ENCODE peak calls at places on chromosomes 11 and 22, in seven cellular contexts. W is tibial artery; D is pancreas; G is CD8-positive, alpha-beta memory T cell; E is caudate nucleus; Q is PC-9; H is PC-3. I is an unnamed sample.

GRCh38 chr22:29870574-29870973 is 12.4 kb upstream of the MTMR3 start:
- DNase-seq in W (no peak), D (no peak), G (no peak), E (no peak), Q (no peak), H (no peak), I (peak; percentile 18)

GRCh38 chr11:113532697-113533424 is 57.7 kb upstream of the DRD2 start:
- DNase-seq in W (peak; percentile 73), D (peak; percentile 76), G (peak; percentile 64), E (peak; percentile 55), Q (peak; percentile 57), H (peak; percentile 90), I (no peak)

GRCh38 chr11:93729129-93729616 is 12.1 kb downstream of the TAF1D start:
- DNase-seq in W (no peak), D (no peak), G (no peak), E (no peak), Q (no peak), H (no peak), I (no peak)

GRCh38 chr11:32148824-32149223 is 58.0 kb downstream of the RCN1 start:
- DNase-seq in W (no peak), D (no peak), G (no peak), E (no peak), Q (no peak), H (no peak), I (no peak)

GRCh38 chr11:10413268-10413667 is 41.8 kb upstream of the AMPD3 start:
- DNase-seq in W (no peak), D (no peak), G (peak; percentile 65), E (peak; percentile 23), Q (no peak), H (peak; percentile 62), I (no peak)

GRCh38 chr22:17980638-17981051 is 43.7 kb downstream of the MICAL3 start:
- DNase-seq in W (no peak), D (no peak), G (peak; percentile 53), E (no peak), Q (no peak), H (no peak), I (no peak)

GRCh38 chr22:36762687-36763260 is 13.1 kb downstream of the IFT27 start:
- DNase-seq in W (no peak), D (no peak), G (no peak), E (no peak), Q (no peak), H (no peak), I (no peak)

GRCh38 chr11:20399498-20399897 is 12.0 kb downstream of the PRMT3 start:
- DNase-seq in W (no peak), D (no peak), G (no peak), E (no peak), Q (no peak), H (no peak), I (no peak)

GRCh38 chr22:47767403-47767802 is 1005.0 kb downstream of the TBC1D22A start:
- DNase-seq in W (no peak), D (no peak), G (no peak), E (no peak), Q (no peak), H (no peak), I (no peak)

GRCh38 chr11:129260750-129261149 is 68.6 kb upstream of the ARHGAP32 start:
- DNase-seq in W (no peak), D (no peak), G (no peak), E (no peak), Q (no peak), H (no peak), I (no peak)

GRCh38 chr22:27919943-27920755 is 1.1 kb upstream of the PITPNB start:
- DNase-seq in W (peak; percentile 47), D (no peak), G (no peak), E (no peak), Q (peak; percentile 15), H (peak; percentile 9), I (no peak)

GRCh38 chr11:65019824-65020223 is 5.9 kb downstream of the ARL2 start:
- DNase-seq in W (no peak), D (no peak), G (no peak), E (no peak), Q (no peak), H (no peak), I (no peak)

GRCh38 chr11:67405196-67405567 is 1.3 kb downstream of the TBC1D10C start:
- DNase-seq in W (no peak), D (peak; percentile 70), G (no peak), E (no peak), Q (no peak), H (no peak), I (no peak)

GRCh38 chr11:34605481-34606325 is 15.2 kb upstream of the EHF start:
- DNase-seq in W (no peak), D (no peak), G (no peak), E (no peak), Q (no peak), H (no peak), I (no peak)

GRCh38 chr11:85685820-85686459 is at the start of gene CCDC89:
- DNase-seq in W (peak; percentile 79), D (peak; percentile 55), G (no peak), E (peak; percentile 55), Q (no peak), H (peak; percentile 15), I (no peak)

GRCh38 chr11:85680897-85681296 is 5.1 kb downstream of the CCDC89 start:
- DNase-seq in W (no peak), D (no peak), G (no peak), E (no peak), Q (no peak), H (no peak), I (no peak)

GRCh38 chr11:85682330-85683305 is 3.4 kb downstream of the CCDC89 start:
- DNase-seq in W (peak; percentile 48), D (peak; percentile 85), G (peak; percentile 74), E (peak; percentile 20), Q (no peak), H (no peak), I (no peak)

GRCh38 chr11:85679581-85679980 is 6.4 kb downstream of the CCDC89 start:
- DNase-seq in W (no peak), D (no peak), G (no peak), E (no peak), Q (no peak), H (no peak), I (no peak)

DNA sequence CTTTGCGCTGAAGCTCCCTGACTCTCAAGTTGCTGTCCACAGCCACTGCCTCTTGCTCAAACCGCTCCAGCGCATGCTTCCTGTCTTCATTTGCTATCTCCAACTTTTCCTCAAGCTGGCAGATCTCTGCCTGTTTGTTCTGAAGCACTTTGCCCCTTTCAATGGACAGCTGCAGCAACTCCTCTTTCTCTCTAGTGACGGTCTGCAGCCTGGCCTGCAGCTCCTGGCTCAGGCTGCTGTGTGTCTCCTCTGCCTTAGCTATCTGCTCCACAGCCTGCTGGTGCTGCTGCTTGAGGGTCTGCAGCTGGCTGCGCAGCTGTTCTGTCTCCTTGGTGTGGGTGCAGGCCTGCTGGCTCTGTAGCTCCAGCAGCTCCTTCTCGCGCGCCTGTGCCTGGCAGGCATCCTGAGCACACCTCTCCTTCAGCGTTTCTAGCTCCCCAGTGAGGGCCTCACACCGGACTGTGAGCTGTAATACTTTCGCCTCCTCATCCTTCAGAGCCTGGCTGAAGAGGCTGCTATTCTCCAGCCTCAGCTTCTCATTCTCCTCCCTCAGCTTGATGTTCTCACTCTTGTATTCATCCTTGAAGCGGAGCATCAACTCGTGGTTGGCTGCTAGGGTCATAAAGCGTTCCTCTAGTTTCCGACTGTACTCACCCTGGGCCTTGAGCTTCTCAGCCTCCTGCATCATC is 720 bp downstream of the CCDC89 start:
- DNase-seq in W (no peak), D (peak; percentile 43), G (no peak), E (peak; percentile 19), Q (no peak), H (no peak), I (no peak)
- H3K27ac ChIP-seq in W (peak overlapping the region; percentile 74), D (no peak overlapping the region), G (no peak overlapping the region), E (peak overlapping the region; percentile 32), Q (no peak overlapping the region), H (no peak overlapping the region), I (no peak overlapping the region)

GRCh38 chr11:117461396-117462182 is 133.9 kb downstream of the CEP164 start:
- DNase-seq in W (no peak), D (no peak), G (no peak), E (no peak), Q (no peak), H (no peak), I (no peak)

GRCh38 chr11:117464778-117465177 is 137.1 kb downstream of the CEP164 start:
- DNase-seq in W (no peak), D (no peak), G (no peak), E (no peak), Q (no peak), H (no peak), I (no peak)

GRCh38 chr11:117465236-117465997 is 137.8 kb downstream of the CEP164 start:
- DNase-seq in W (no peak), D (no peak), G (no peak), E (no peak), Q (no peak), H (no peak), I (no peak)

GRCh38 chr11:117462183-117462574 is 134.5 kb downstream of the CEP164 start:
- DNase-seq in W (no peak), D (no peak), G (no peak), E (no peak), Q (no peak), H (no peak), I (no peak)

GRCh38 chr11:117462848-117463247 is 135.2 kb downstream of the CEP164 start:
- DNase-seq in W (no peak), D (no peak), G (no peak), E (no peak), Q (no peak), H (no peak), I (no peak)
- H3K27ac ChIP-seq in W (no peak overlapping the region), D (no peak overlapping the region), G (no peak overlapping the region), E (no peak overlapping the region), Q (no peak overlapping the region), H (no peak overlapping the region), I (no peak overlapping the region)

GRCh38 chr22:20996031-20996410 is 5.9 kb downstream of the THAP7 start:
- DNase-seq in W (no peak), D (peak; percentile 58), G (no peak), E (no peak), Q (no peak), H (no peak), I (no peak)
- H3K27ac ChIP-seq in W (no peak overlapping the region), D (no peak overlapping the region), G (no peak overlapping the region), E (no peak overlapping the region), Q (no peak overlapping the region), H (no peak overlapping the region), I (no peak overlapping the region)

GRCh38 chr11:75768112-75768908 is at the start of gene DGAT2:
- DNase-seq in W (peak; percentile 65), D (peak; percentile 88), G (peak; percentile 74), E (peak; percentile 56), Q (peak; percentile 75), H (peak; percentile 82), I (no peak)
- H3K27ac ChIP-seq in W (no peak within 1 kb of the TSS), D (no peak within 1 kb of the TSS), G (peak within 1 kb of the TSS; percentile 16), E (no peak within 1 kb of the TSS), Q (peak within 1 kb of the TSS; percentile 84), H (peak within 1 kb of the TSS; percentile 63), I (no peak within 1 kb of the TSS)